ENCODE peak calls at places on chromosomes 7 and 10, in eight cellular contexts. O is Calu3, Q is heart left ventricle, P is endothelial cell, R is foreskin fibroblast, B is MCF 10A, U is activated B cell treated with CpG ODN at 0.5 μM for 24 hours, H is fibroblast of lung. Y is an unnamed sample.

GRCh38 chr7:4682621-4683042 is 537 bp downstream of the FOXK1 start:
- DNase-seq in B (peak), U (peak), P (peak), Q (peak), O (peak), R (peak), H (peak), Y (peak)

GRCh38 chr7:23474829-23475578 is 4.7 kb upstream of the IGF2BP3 start:
- DNase-seq in U (no peak), B (peak), R (no peak), P (no peak), Q (no peak), H (no peak), O (no peak), Y (no peak)

GRCh38 chr10:17199351-17199804 is 2.1 kb downstream of the TRDMT1 start:
- DNase-seq in O (no peak), B (peak), U (no peak), H (peak), P (no peak), R (peak), Q (no peak), Y (peak)

GRCh38 chr7:27910341-27910740 is 170.4 kb downstream of the TAX1BP1 start:
- DNase-seq in R (peak), H (no peak), B (no peak), U (no peak), Q (no peak), O (no peak), P (no peak), Y (peak)

GRCh38 chr10:2921956-2922680 is 145.2 kb upstream of the PFKP start:
- DNase-seq in H (no peak), O (peak), B (no peak), U (no peak), Q (no peak), R (no peak), P (no peak), Y (no peak)

GRCh38 chr10:32787690-32788284 is 170.2 kb downstream of the ITGB1 start:
- DNase-seq in R (no peak), H (no peak), Q (no peak), U (no peak), B (no peak), P (no peak), O (no peak), Y (no peak)

GRCh38 chr10:123270221-123270620 is 116.0 kb downstream of the BUB3 start:
- DNase-seq in H (peak), B (peak), R (peak), U (no peak), Q (no peak), O (no peak), P (no peak), Y (peak)

GRCh38 chr10:70662362-70663220 is 9.7 kb upstream of the ADAMTS14 start:
- DNase-seq in Q (no peak), B (no peak), O (no peak), U (no peak), H (peak), R (peak), P (no peak), Y (no peak)

GRCh38 chr7:73433924-73434700 is 534 bp downstream of the FZD9 start:
- DNase-seq in H (no peak), O (no peak), B (no peak), Q (no peak), R (no peak), P (no peak), U (no peak), Y (no peak)

GRCh38 chr10:80660736-80661135 is 123.0 kb downstream of the SH2D4B start:
- DNase-seq in P (no peak), O (no peak), H (no peak), B (no peak), R (no peak), Q (peak), U (no peak), Y (no peak)

GRCh38 chr10:63236113-63236935 is 103.2 kb downstream of the NRBF2 start:
- DNase-seq in Q (no peak), U (no peak), O (peak), P (no peak), R (peak), H (peak), B (peak), Y (peak)

GRCh38 chr7:94394399-94395140 is at the start of gene COL1A2:
- DNase-seq in U (peak), B (no peak), H (peak), Q (peak), O (no peak), R (peak), P (peak), Y (peak)

GRCh38 chr7:41964849-41965745 is 262.2 kb upstream of the INHBA start:
- DNase-seq in H (no peak), U (no peak), P (no peak), O (no peak), Q (no peak), B (no peak), R (no peak), Y (no peak)

GRCh38 chr10:1732501-1733123 is 4.7 kb downstream of the ADARB2 start:
- DNase-seq in R (no peak), Q (no peak), H (no peak), U (no peak), B (peak), O (no peak), P (no peak), Y (no peak)

GRCh38 chr10:71161429-71161828 is 50.9 kb upstream of the UNC5B start:
- DNase-seq in H (no peak), P (no peak), Q (no peak), U (no peak), R (peak), B (peak), O (peak), Y (no peak)

GRCh38 chr10:59830601-59831259 is 75.6 kb downstream of the CCDC6 start:
- DNase-seq in P (peak), H (peak), B (peak), O (peak), U (no peak), Q (peak), R (peak), Y (peak)

GRCh38 chr7:99996755-99997544 is 18.4 kb upstream of the ZKSCAN1 start:
- DNase-seq in H (no peak), Q (no peak), R (no peak), B (no peak), U (no peak), O (no peak), P (no peak), Y (no peak)

GRCh38 chr10:101291254-101292193 is 62.3 kb upstream of the LBX1 start:
- DNase-seq in U (peak), O (peak), B (peak), R (peak), P (peak), Q (peak), H (no peak), Y (no peak)

GRCh38 chr10:11195017-11195586 is 177.4 kb downstream of the CELF2 start:
- DNase-seq in Q (no peak), U (no peak), R (no peak), H (no peak), P (no peak), B (no peak), O (no peak), Y (no peak)

GRCh38 chr7:141374425-141374824 is 176.8 kb upstream of the AGK start:
- DNase-seq in U (no peak), P (no peak), Q (no peak), O (no peak), H (no peak), B (no peak), R (no peak), Y (no peak)

GRCh38 chr7:240887-241421 is 48.6 kb downstream of the FAM20C start:
- DNase-seq in O (peak), B (peak), H (no peak), Q (no peak), P (no peak), U (no peak), R (peak), Y (no peak)

GRCh38 chr10:100939763-100940344 is 27.1 kb downstream of the SLF2 start:
- DNase-seq in H (peak), Q (no peak), R (no peak), P (no peak), B (no peak), O (no peak), U (no peak), Y (peak)

GRCh38 chr10:112650588-112651030 is 203.6 kb downstream of the VTI1A start:
- DNase-seq in P (no peak), Q (no peak), R (peak), U (no peak), B (peak), H (peak), O (no peak), Y (peak)

GRCh38 chr10:47230482-47230881 is 69.5 kb upstream of the GDF10 start:
- DNase-seq in B (no peak), O (no peak), U (no peak), R (no peak), H (no peak), Q (no peak), P (no peak), Y (no peak)

GRCh38 chr7:123622660-123623386 is 21.2 kb downstream of the ASB15 start:
- DNase-seq in R (no peak), Q (peak), U (no peak), O (no peak), H (peak), P (no peak), B (peak), Y (no peak)

GRCh38 chr10:43373461-43373860 is 2.0 kb downstream of the FXYD4 start:
- DNase-seq in B (no peak), O (no peak), P (no peak), R (no peak), H (no peak), Q (no peak), U (no peak), Y (no peak)

GRCh38 chr7:143992677-143993076 is 7.4 kb upstream of the OR6B1 start:
- DNase-seq in B (no peak), O (no peak), Q (no peak), U (no peak), P (no peak), H (no peak), R (no peak), Y (no peak)

GRCh38 chr10:111598433-111599059 is 521.7 kb downstream of the ADRA2A start:
- DNase-seq in P (peak), Q (no peak), O (peak), R (peak), U (no peak), H (peak), B (peak), Y (peak)

GRCh38 chr7:30430777-30431176 is 47.8 kb downstream of the NOD1 start:
- DNase-seq in U (no peak), R (peak), P (no peak), Q (no peak), H (no peak), O (no peak), B (no peak), Y (no peak)

GRCh38 chr10:102476466-102477141 is 25.3 kb upstream of the C10orf95 start:
- DNase-seq in U (no peak), B (no peak), O (no peak), Q (peak), H (no peak), P (no peak), R (no peak), Y (no peak)

GRCh38 chr7:104852386-104852785 is 161.6 kb upstream of the KMT2E start:
- DNase-seq in Q (no peak), O (no peak), U (no peak), P (no peak), H (no peak), B (no peak), R (no peak), Y (no peak)

GRCh38 chr10:7998831-7999230 is 55.7 kb upstream of the GATA3 start:
- DNase-seq in R (no peak), U (no peak), H (no peak), B (no peak), Q (no peak), O (no peak), P (no peak), Y (no peak)

GRCh38 chr7:81430761-81431160 is 339.1 kb downstream of the HGF start:
- DNase-seq in U (no peak), P (no peak), Q (no peak), B (no peak), H (no peak), R (no peak), O (no peak), Y (no peak)

GRCh38 chr10:75969031-75969430 is 537.6 kb downstream of the LRMDA start:
- DNase-seq in O (no peak), U (no peak), H (no peak), R (no peak), B (no peak), Q (no peak), P (no peak), Y (no peak)

GRCh38 chr7:28502408-28502807 is 90.1 kb downstream of the CREB5 start:
- DNase-seq in B (no peak), Q (no peak), H (no peak), P (no peak), R (no peak), O (no peak), U (no peak), Y (no peak)

GRCh38 chr7:36034020-36034419 is 119.0 kb upstream of the EEPD1 start:
- DNase-seq in U (no peak), B (peak), R (peak), O (no peak), Q (no peak), P (no peak), H (no peak), Y (peak)

GRCh38 chr7:36742911-36743775 is 18.8 kb upstream of the AOAH start:
- DNase-seq in R (no peak), U (no peak), Q (no peak), O (no peak), P (no peak), H (no peak), B (no peak), Y (no peak)

GRCh38 chr10:118615888-118616287 is 20.4 kb upstream of the PRLHR start:
- DNase-seq in O (no peak), H (no peak), R (peak), U (no peak), P (no peak), Q (no peak), B (peak), Y (no peak)

GRCh38 chr10:4191894-4192293 is 406.9 kb upstream of the KLF6 start:
- DNase-seq in H (no peak), U (no peak), P (no peak), R (no peak), O (no peak), Q (no peak), B (no peak), Y (no peak)

GRCh38 chr10:79063661-79064490 is 4.9 kb upstream of the ZMIZ1 start:
- DNase-seq in Q (peak), B (no peak), H (no peak), U (no peak), O (no peak), P (no peak), R (no peak), Y (no peak)

GRCh38 chr7:2641406-2642393 is 9.9 kb downstream of the TTYH3 start:
- DNase-seq in P (peak), R (peak), B (peak), H (peak), U (peak), Q (peak), O (no peak), Y (peak)
- TF ChIP-seq CTCF in P (no peak), R (no peak), B (no peak), H (no peak), U (no peak), Q (no peak), O (no peak), Y (no peak)

GRCh38 chr7:19674266-19674960 is 34.4 kb downstream of the POLR1F start:
- DNase-seq in B (no peak), U (no peak), Q (no peak), H (no peak), P (no peak), R (no peak), O (no peak), Y (no peak)
- TF ChIP-seq CTCF in B (no peak), U (no peak), Q (no peak), H (no peak), P (no peak), R (no peak), O (no peak), Y (no peak)

GRCh38 chr7:32042900-32043299 is 27.3 kb downstream of the PDE1C start:
- DNase-seq in B (no peak), H (no peak), R (no peak), P (no peak), O (no peak), Q (no peak), U (no peak), Y (no peak)

GRCh38 chr7:32037650-32038198 is 32.5 kb downstream of the PDE1C start:
- DNase-seq in Q (no peak), R (no peak), P (no peak), U (no peak), B (no peak), O (no peak), H (no peak), Y (no peak)

GRCh38 chr7:32043688-32044087 is 26.5 kb downstream of the PDE1C start:
- DNase-seq in H (peak), U (no peak), B (peak), Q (no peak), P (no peak), R (peak), O (peak), Y (no peak)

GRCh38 chr7:32036557-32036956 is 33.6 kb downstream of the PDE1C start:
- DNase-seq in O (no peak), U (no peak), P (no peak), H (peak), Q (no peak), B (no peak), R (peak), Y (no peak)

DNA sequence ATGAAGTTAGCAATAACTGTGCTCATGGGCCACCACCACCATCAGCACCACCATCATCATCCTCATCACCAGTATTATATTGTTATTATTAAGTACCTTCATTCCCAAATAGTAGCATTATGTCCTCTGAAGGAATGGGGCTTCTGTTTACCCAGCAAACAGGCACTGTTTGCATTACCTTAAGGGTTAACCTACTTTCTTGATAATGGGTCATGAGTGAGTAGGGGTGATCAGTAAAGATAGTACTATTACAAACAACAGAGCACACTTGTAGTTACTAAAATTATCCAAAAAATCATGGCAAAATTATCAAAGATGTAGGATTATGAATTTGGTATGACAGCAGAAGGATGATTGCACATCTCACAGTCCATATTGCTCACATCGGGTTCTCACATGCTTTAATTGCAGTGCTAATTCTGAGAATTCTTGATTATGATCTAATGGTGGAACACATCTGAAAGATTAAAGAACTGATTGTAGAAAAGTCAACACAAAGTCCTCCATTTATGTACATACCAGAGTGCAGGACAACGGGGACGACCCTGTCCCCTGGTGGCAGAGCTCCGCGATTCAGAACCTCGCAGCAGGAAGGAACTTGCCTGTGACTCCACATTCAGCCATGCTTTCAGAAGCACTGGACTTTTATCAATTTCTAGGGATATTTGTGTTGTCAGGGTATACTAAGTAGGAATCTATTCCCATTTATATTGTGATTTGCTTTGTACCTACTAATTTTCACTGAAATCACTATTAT is 31.0 kb downstream of the PDE1C start:
- DNase-seq in Q (peak), U (no peak), O (peak), B (no peak), R (no peak), P (peak), H (no peak), Y (no peak)
- TF ChIP-seq CTCF in Q (peak), U (no peak), O (peak), B (no peak), R (no peak), P (peak), H (no peak), Y (no peak)

DNA sequence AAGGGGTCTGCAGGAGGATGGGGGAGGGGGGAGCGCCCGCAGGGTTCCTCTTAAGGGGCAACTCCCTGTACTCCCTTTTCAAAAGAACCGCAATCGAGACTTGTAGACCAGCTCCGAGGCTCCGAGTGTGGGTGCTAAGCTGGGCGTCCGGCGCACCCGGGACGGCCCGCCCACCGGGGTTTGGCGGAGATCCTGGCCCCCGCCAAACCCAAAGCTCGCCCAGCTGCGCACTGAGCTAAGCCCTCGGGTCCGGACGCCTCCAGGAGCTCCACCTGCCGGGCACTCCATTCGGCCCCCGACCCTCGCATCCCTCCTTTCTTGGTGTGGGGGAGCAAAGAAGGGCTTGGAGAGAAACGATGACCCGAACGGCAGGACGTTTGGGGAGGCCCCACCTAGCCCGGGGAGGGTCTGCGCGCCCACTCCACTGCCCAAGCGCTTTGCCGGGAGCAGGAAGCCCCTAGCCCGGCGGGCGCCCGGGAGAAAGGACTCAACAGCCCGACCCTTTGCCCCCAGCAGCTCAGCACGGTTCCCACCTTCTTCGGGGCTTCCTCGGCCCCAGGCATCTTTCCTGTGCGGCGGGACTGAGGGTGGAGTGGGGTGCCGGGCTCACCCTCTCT is 649 bp downstream of the AFAP1L2 start:
- DNase-seq in P (peak), R (no peak), B (no peak), U (no peak), H (no peak), Q (peak), O (no peak), Y (no peak)
- TF ChIP-seq CTCF in P (no peak), R (peak), B (peak), U (no peak), H (no peak), Q (peak), O (no peak), Y (no peak)

DNA sequence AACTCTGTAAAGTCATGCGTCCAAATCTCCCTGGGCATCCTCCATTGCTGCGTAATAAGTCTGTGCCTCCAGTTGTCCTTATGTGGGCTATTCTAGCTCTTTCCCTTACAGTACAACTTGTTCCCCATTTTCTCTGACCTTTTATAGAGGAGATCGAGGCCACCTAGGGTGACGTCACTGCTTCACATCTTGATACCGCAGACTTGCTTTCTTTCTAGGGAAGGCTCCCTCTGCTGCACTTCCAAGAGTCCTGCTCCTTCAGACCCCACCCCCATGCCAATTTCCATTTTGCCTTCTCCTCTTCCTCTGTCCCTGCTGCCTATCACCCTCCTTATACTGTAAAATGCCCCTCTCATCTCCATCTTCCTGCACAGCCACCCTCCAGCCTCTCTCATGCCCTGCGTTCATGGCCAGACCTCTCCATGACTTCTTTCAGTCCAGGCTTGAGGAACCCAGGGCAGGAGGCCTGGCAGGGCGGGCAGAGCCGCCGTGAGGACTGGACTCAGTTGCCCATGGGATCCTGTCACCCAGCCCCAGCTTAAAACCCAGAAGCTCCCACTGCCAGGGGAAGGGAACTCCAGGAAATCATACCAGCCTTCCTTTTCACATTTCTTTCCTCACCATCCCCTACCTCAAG is 57.5 kb downstream of the CAMK1D start:
- DNase-seq in Q (no peak), P (no peak), R (no peak), O (no peak), H (no peak), U (no peak), B (no peak), Y (no peak)
- TF ChIP-seq CTCF in Q (no peak), P (no peak), R (no peak), O (no peak), H (no peak), U (no peak), B (no peak), Y (no peak)

GRCh38 chr10:132397671-132398565 is 918 bp downstream of the PWWP2B start:
- DNase-seq in H (peak), R (peak), O (peak), Q (peak), U (peak), B (peak), P (no peak), Y (peak)
- TF ChIP-seq CTCF in H (no peak), R (no peak), O (no peak), Q (no peak), U (no peak), B (no peak), P (no peak), Y (no peak)